ENCODE peak calls at places on chromosomes 13 and 19, in eight cellular contexts. One of them, this sample, is unnamed.

GRCh38 chr19:4066176-4066606 is 508 bp downstream of the ZBTB7A start:
- DNase-seq in uterus: no peak
- DNase-seq in lung microvascular endothelial cell: no peak
- DNase-seq in transverse colon: peak
- DNase-seq in hepatic stellate cell: no peak
- DNase-seq in EL: no peak
- DNase-seq in stimulated activated CD8-positive, alpha-beta memory T cell treated with anti-CD3 and anti-CD28 coated beads, Interleukin-15, amount 100 ng/mL, for 24 hours: no peak
- DNase-seq in NCI-H187: no peak
- DNase-seq in this sample: peak

GRCh38 chr13:80151016-80151415 is 189.9 kb downstream of the SPRY2 start:
- DNase-seq in transverse colon: no peak
- DNase-seq in NCI-H187: no peak
- DNase-seq in lung microvascular endothelial cell: no peak
- DNase-seq in EL: no peak
- DNase-seq in stimulated activated CD8-positive, alpha-beta memory T cell treated with anti-CD3 and anti-CD28 coated beads, Interleukin-15, amount 100 ng/mL, for 24 hours: no peak
- DNase-seq in uterus: no peak
- DNase-seq in hepatic stellate cell: no peak
- DNase-seq in this sample: no peak

GRCh38 chr19:55393362-55393761 is 7.6 kb downstream of the RPL28 start:
- DNase-seq in EL: no peak
- DNase-seq in lung microvascular endothelial cell: no peak
- DNase-seq in uterus: no peak
- DNase-seq in hepatic stellate cell: no peak
- DNase-seq in NCI-H187: no peak
- DNase-seq in transverse colon: no peak
- DNase-seq in stimulated activated CD8-positive, alpha-beta memory T cell treated with anti-CD3 and anti-CD28 coated beads, Interleukin-15, amount 100 ng/mL, for 24 hours: no peak
- DNase-seq in this sample: no peak

GRCh38 chr13:41608111-41608510 is 150.8 kb downstream of the RGCC start:
- DNase-seq in transverse colon: no peak
- DNase-seq in EL: no peak
- DNase-seq in uterus: no peak
- DNase-seq in lung microvascular endothelial cell: no peak
- DNase-seq in stimulated activated CD8-positive, alpha-beta memory T cell treated with anti-CD3 and anti-CD28 coated beads, Interleukin-15, amount 100 ng/mL, for 24 hours: no peak
- DNase-seq in NCI-H187: no peak
- DNase-seq in hepatic stellate cell: no peak
- DNase-seq in this sample: no peak

GRCh38 chr13:71906438-71906837 is 39.4 kb upstream of the DACH1 start:
- DNase-seq in stimulated activated CD8-positive, alpha-beta memory T cell treated with anti-CD3 and anti-CD28 coated beads, Interleukin-15, amount 100 ng/mL, for 24 hours: no peak
- DNase-seq in lung microvascular endothelial cell: no peak
- DNase-seq in NCI-H187: no peak
- DNase-seq in hepatic stellate cell: no peak
- DNase-seq in EL: no peak
- DNase-seq in transverse colon: no peak
- DNase-seq in uterus: no peak
- DNase-seq in this sample: no peak

GRCh38 chr13:33276581-33276980 is 9.0 kb downstream of the STARD13 start:
- DNase-seq in stimulated activated CD8-positive, alpha-beta memory T cell treated with anti-CD3 and anti-CD28 coated beads, Interleukin-15, amount 100 ng/mL, for 24 hours: no peak
- DNase-seq in lung microvascular endothelial cell: peak
- DNase-seq in transverse colon: no peak
- DNase-seq in EL: no peak
- DNase-seq in hepatic stellate cell: no peak
- DNase-seq in NCI-H187: no peak
- DNase-seq in uterus: no peak
- DNase-seq in this sample: no peak

GRCh38 chr13:29513981-29514719 is 81.3 kb downstream of the SLC7A1 start:
- DNase-seq in stimulated activated CD8-positive, alpha-beta memory T cell treated with anti-CD3 and anti-CD28 coated beads, Interleukin-15, amount 100 ng/mL, for 24 hours: no peak
- DNase-seq in lung microvascular endothelial cell: no peak
- DNase-seq in transverse colon: no peak
- DNase-seq in uterus: no peak
- DNase-seq in hepatic stellate cell: no peak
- DNase-seq in EL: no peak
- DNase-seq in NCI-H187: no peak
- DNase-seq in this sample: no peak

GRCh38 chr19:3409346-3410064 is 43.1 kb downstream of the NFIC start:
- DNase-seq in stimulated activated CD8-positive, alpha-beta memory T cell treated with anti-CD3 and anti-CD28 coated beads, Interleukin-15, amount 100 ng/mL, for 24 hours: no peak
- DNase-seq in NCI-H187: no peak
- DNase-seq in EL: no peak
- DNase-seq in uterus: peak
- DNase-seq in hepatic stellate cell: no peak
- DNase-seq in lung microvascular endothelial cell: peak
- DNase-seq in transverse colon: peak
- DNase-seq in this sample: no peak

GRCh38 chr13:76697277-76697676 is 188.9 kb downstream of the KCTD12 start:
- DNase-seq in uterus: no peak
- DNase-seq in transverse colon: no peak
- DNase-seq in lung microvascular endothelial cell: no peak
- DNase-seq in NCI-H187: no peak
- DNase-seq in EL: no peak
- DNase-seq in hepatic stellate cell: no peak
- DNase-seq in stimulated activated CD8-positive, alpha-beta memory T cell treated with anti-CD3 and anti-CD28 coated beads, Interleukin-15, amount 100 ng/mL, for 24 hours: no peak
- DNase-seq in this sample: no peak

GRCh38 chr13:82636119-82636518 is 1246.2 kb downstream of the SLITRK1 start:
- DNase-seq in EL: no peak
- DNase-seq in stimulated activated CD8-positive, alpha-beta memory T cell treated with anti-CD3 and anti-CD28 coated beads, Interleukin-15, amount 100 ng/mL, for 24 hours: no peak
- DNase-seq in uterus: no peak
- DNase-seq in hepatic stellate cell: no peak
- DNase-seq in transverse colon: no peak
- DNase-seq in NCI-H187: no peak
- DNase-seq in lung microvascular endothelial cell: no peak
- DNase-seq in this sample: no peak

GRCh38 chr13:110471833-110472162 is 89.7 kb downstream of the RAB20 start:
- DNase-seq in hepatic stellate cell: peak
- DNase-seq in uterus: no peak
- DNase-seq in EL: peak
- DNase-seq in stimulated activated CD8-positive, alpha-beta memory T cell treated with anti-CD3 and anti-CD28 coated beads, Interleukin-15, amount 100 ng/mL, for 24 hours: no peak
- DNase-seq in NCI-H187: no peak
- DNase-seq in lung microvascular endothelial cell: peak
- DNase-seq in transverse colon: peak
- DNase-seq in this sample: no peak

GRCh38 chr13:26590951-26591350 is 33.5 kb downstream of the WASF3 start:
- DNase-seq in EL: no peak
- DNase-seq in uterus: no peak
- DNase-seq in lung microvascular endothelial cell: no peak
- DNase-seq in stimulated activated CD8-positive, alpha-beta memory T cell treated with anti-CD3 and anti-CD28 coated beads, Interleukin-15, amount 100 ng/mL, for 24 hours: no peak
- DNase-seq in transverse colon: no peak
- DNase-seq in NCI-H187: no peak
- DNase-seq in hepatic stellate cell: no peak
- DNase-seq in this sample: no peak

GRCh38 chr13:44437356-44438233 is 64.0 kb downstream of the SERP2 start:
- DNase-seq in stimulated activated CD8-positive, alpha-beta memory T cell treated with anti-CD3 and anti-CD28 coated beads, Interleukin-15, amount 100 ng/mL, for 24 hours: no peak
- DNase-seq in NCI-H187: no peak
- DNase-seq in transverse colon: no peak
- DNase-seq in lung microvascular endothelial cell: peak
- DNase-seq in uterus: no peak
- DNase-seq in EL: peak
- DNase-seq in hepatic stellate cell: no peak
- DNase-seq in this sample: no peak

GRCh38 chr13:92734068-92734467 is 492.5 kb upstream of the GPC6 start:
- DNase-seq in stimulated activated CD8-positive, alpha-beta memory T cell treated with anti-CD3 and anti-CD28 coated beads, Interleukin-15, amount 100 ng/mL, for 24 hours: no peak
- DNase-seq in hepatic stellate cell: no peak
- DNase-seq in NCI-H187: no peak
- DNase-seq in lung microvascular endothelial cell: no peak
- DNase-seq in uterus: no peak
- DNase-seq in transverse colon: no peak
- DNase-seq in EL: no peak
- DNase-seq in this sample: no peak

GRCh38 chr19:28920269-28921066 is 292.5 kb downstream of the UQCRFS1 start:
- DNase-seq in hepatic stellate cell: no peak
- DNase-seq in EL: no peak
- DNase-seq in NCI-H187: no peak
- DNase-seq in transverse colon: no peak
- DNase-seq in stimulated activated CD8-positive, alpha-beta memory T cell treated with anti-CD3 and anti-CD28 coated beads, Interleukin-15, amount 100 ng/mL, for 24 hours: no peak
- DNase-seq in lung microvascular endothelial cell: no peak
- DNase-seq in uterus: no peak
- DNase-seq in this sample: no peak

GRCh38 chr13:32031025-32031814 is at the start of gene FRY:
- DNase-seq in NCI-H187: peak
- DNase-seq in uterus: peak
- DNase-seq in lung microvascular endothelial cell: peak
- DNase-seq in hepatic stellate cell: peak
- DNase-seq in stimulated activated CD8-positive, alpha-beta memory T cell treated with anti-CD3 and anti-CD28 coated beads, Interleukin-15, amount 100 ng/mL, for 24 hours: peak
- DNase-seq in transverse colon: peak
- DNase-seq in EL: peak
- DNase-seq in this sample: peak

GRCh38 chr19:40055832-40056504 is at the start of gene ZNF780B:
- DNase-seq in stimulated activated CD8-positive, alpha-beta memory T cell treated with anti-CD3 and anti-CD28 coated beads, Interleukin-15, amount 100 ng/mL, for 24 hours: peak
- DNase-seq in uterus: peak
- DNase-seq in transverse colon: peak
- DNase-seq in NCI-H187: peak
- DNase-seq in lung microvascular endothelial cell: peak
- DNase-seq in EL: peak
- DNase-seq in hepatic stellate cell: peak
- DNase-seq in this sample: peak

GRCh38 chr19:7970716-7971448 is 27.4 kb upstream of the TIMM44 start:
- DNase-seq in lung microvascular endothelial cell: peak
- DNase-seq in transverse colon: peak
- DNase-seq in stimulated activated CD8-positive, alpha-beta memory T cell treated with anti-CD3 and anti-CD28 coated beads, Interleukin-15, amount 100 ng/mL, for 24 hours: no peak
- DNase-seq in EL: peak
- DNase-seq in hepatic stellate cell: peak
- DNase-seq in uterus: no peak
- DNase-seq in NCI-H187: no peak
- DNase-seq in this sample: peak

GRCh38 chr19:4369109-4369887 is 25.9 kb downstream of the MPND start:
- DNase-seq in EL: no peak
- DNase-seq in lung microvascular endothelial cell: peak
- DNase-seq in hepatic stellate cell: no peak
- DNase-seq in uterus: peak
- DNase-seq in stimulated activated CD8-positive, alpha-beta memory T cell treated with anti-CD3 and anti-CD28 coated beads, Interleukin-15, amount 100 ng/mL, for 24 hours: peak
- DNase-seq in NCI-H187: no peak
- DNase-seq in transverse colon: peak
- DNase-seq in this sample: no peak

GRCh38 chr13:35818577-35819165 is 312.5 kb downstream of the DCLK1 start:
- DNase-seq in hepatic stellate cell: peak
- DNase-seq in transverse colon: no peak
- DNase-seq in uterus: no peak
- DNase-seq in stimulated activated CD8-positive, alpha-beta memory T cell treated with anti-CD3 and anti-CD28 coated beads, Interleukin-15, amount 100 ng/mL, for 24 hours: no peak
- DNase-seq in NCI-H187: peak
- DNase-seq in lung microvascular endothelial cell: peak
- DNase-seq in EL: peak
- DNase-seq in this sample: no peak